ENCODE peak calls at places on chromosomes 7 and 10, in six cellular contexts. V is non-pigmented ciliary epithelial cell; Y is activated gamma-delta T cell treated with Interleukin-2 at 50 U/mL for 16 hours; O is epithelial cell of esophagus; Z is stimulated activated CD8-positive, alpha-beta memory T cell treated with anti-CD3 and anti-CD28 coated beads, Interleukin-15, amount 100 ng/mL, for 1 hour; A is HEK293T. U is an unnamed sample.

GRCh38 chr10:126939706-126940105 is 34.5 kb downstream of the DOCK1 start:
- DNase-seq in V (no peak), Y (no peak), O (no peak), Z (no peak), A (no peak), U (no peak)

GRCh38 chr7:644381-645305 is 81.9 kb upstream of the DNAAF5 start:
- DNase-seq in V (no peak), Y (no peak), O (no peak), Z (no peak), A (no peak), U (no peak)

GRCh38 chr7:37198188-37198905 is 250.3 kb downstream of the ELMO1 start:
- DNase-seq in V (no peak), Y (no peak), O (no peak), Z (no peak), A (no peak), U (peak)

GRCh38 chr10:28935061-28935460 is 257.7 kb downstream of the BAMBI start:
- DNase-seq in V (no peak), Y (no peak), O (peak), Z (no peak), A (no peak), U (no peak)

GRCh38 chr7:88073625-88074024 is 139.6 kb downstream of the ADAM22 start:
- DNase-seq in V (no peak), Y (no peak), O (no peak), Z (no peak), A (no peak), U (no peak)

GRCh38 chr10:17851611-17852010 is 42.5 kb downstream of the MRC1 start:
- DNase-seq in V (no peak), Y (no peak), O (no peak), Z (no peak), A (no peak), U (no peak)

GRCh38 chr10:80739963-80740715 is 202.4 kb downstream of the SH2D4B start:
- DNase-seq in V (no peak), Y (no peak), O (no peak), Z (no peak), A (no peak), U (no peak)

GRCh38 chr7:16982640-16983103 is 100.9 kb upstream of the AGR3 start:
- DNase-seq in V (peak), Y (no peak), O (peak), Z (no peak), A (peak), U (peak)

GRCh38 chr7:155796381-155797261 is 15.6 kb downstream of the SHH start:
- DNase-seq in V (no peak), Y (peak), O (peak), Z (peak), A (peak), U (peak)

GRCh38 chr7:7642081-7642480 is 1.5 kb downstream of the UMAD1 start:
- DNase-seq in V (no peak), Y (no peak), O (no peak), Z (no peak), A (no peak), U (no peak)

GRCh38 chr7:36115448-36116321 is 37.4 kb upstream of the EEPD1 start:
- DNase-seq in V (peak), Y (no peak), O (peak), Z (peak), A (no peak), U (no peak)

GRCh38 chr7:155369-156000 is 36.9 kb upstream of the FAM20C start:
- DNase-seq in V (no peak), Y (no peak), O (peak), Z (no peak), A (no peak), U (no peak)

GRCh38 chr10:119416855-119417254 is 125.7 kb downstream of the RGS10 start:
- DNase-seq in V (no peak), Y (peak), O (peak), Z (peak), A (peak), U (peak)

GRCh38 chr7:130195396-130195795 is 9.8 kb downstream of the TMEM209 start:
- DNase-seq in V (no peak), Y (no peak), O (no peak), Z (no peak), A (no peak), U (no peak)

GRCh38 chr10:103921750-103922195 is 3.8 kb upstream of the STN1 start:
- DNase-seq in V (no peak), Y (no peak), O (peak), Z (no peak), A (no peak), U (no peak)

GRCh38 chr10:114375082-114375481 is 29.2 kb downstream of the AFAP1L2 start:
- DNase-seq in V (no peak), Y (no peak), O (peak), Z (no peak), A (no peak), U (no peak)

GRCh38 chr10:14554091-14554842 is 220.4 kb downstream of the FAM107B start:
- DNase-seq in V (no peak), Y (no peak), O (peak), Z (no peak), A (peak), U (peak)

GRCh38 chr7:104231054-104232046 is 23.5 kb upstream of the ORC5 start:
- DNase-seq in V (no peak), Y (peak), O (peak), Z (peak), A (peak), U (peak)

GRCh38 chr7:50939026-50939425 is 156.3 kb upstream of the GRB10 start:
- DNase-seq in V (peak), Y (no peak), O (no peak), Z (no peak), A (no peak), U (no peak)

GRCh38 chr10:131580674-131581073 is 269.2 kb upstream of the TCERG1L start:
- DNase-seq in V (no peak), Y (no peak), O (no peak), Z (no peak), A (no peak), U (no peak)

GRCh38 chr7:138186951-138187351 is 110.7 kb downstream of the AKR1D1 start:
- DNase-seq in V (peak), Y (no peak), O (peak), Z (no peak), A (no peak), U (no peak)

GRCh38 chr7:121107923-121108498 is 119.5 kb downstream of the CPED1 start:
- DNase-seq in V (no peak), Y (no peak), O (peak), Z (no peak), A (peak), U (peak)

GRCh38 chr10:14671383-14671782 is 103.3 kb downstream of the FAM107B start:
- DNase-seq in V (no peak), Y (no peak), O (no peak), Z (no peak), A (no peak), U (no peak)

GRCh38 chr7:157386979-157387800 is 50.4 kb downstream of the DNAJB6 start:
- DNase-seq in V (no peak), Y (peak), O (peak), Z (peak), A (peak), U (peak)

GRCh38 chr10:14481014-14481413 is 150.3 kb upstream of the FRMD4A start:
- DNase-seq in V (no peak), Y (no peak), O (no peak), Z (no peak), A (no peak), U (no peak)

GRCh38 chr7:157466473-157467261 is 129.9 kb downstream of the DNAJB6 start:
- DNase-seq in V (no peak), Y (no peak), O (no peak), Z (no peak), A (no peak), U (no peak)

GRCh38 chr7:151608031-151608551 is 88.4 kb upstream of the RHEB start:
- DNase-seq in V (no peak), Y (no peak), O (peak), Z (no peak), A (no peak), U (no peak)